ENCODE peak calls at places on chromosomes 4 and X, in eight cellular contexts. Q is glutamatergic neuron, U is type B pancreatic cell, O is nephron progenitor cell, L is ovary, M is GM12865, V is D721Med, W is fibroblast of the aortic adventitia. E is an unnamed sample.

GRCh38 chrX:87392369-87392768 is 125.2 kb upstream of the KLHL4 start:
- DNase-seq in Q (no peak), U (no peak), O (no peak), L (no peak), M (no peak), V (no peak), W (no peak), E (no peak)

GRCh38 chrX:15761564-15762191 is 23.6 kb downstream of the CA5B start:
- DNase-seq in Q (peak), U (no peak), O (peak), L (no peak), M (peak), V (no peak), W (peak), E (peak)

GRCh38 chr4:103361926-103362325 is 163.8 kb upstream of the CENPE start:
- DNase-seq in Q (no peak), U (no peak), O (no peak), L (no peak), M (no peak), V (no peak), W (no peak), E (no peak)

GRCh38 chr4:89660851-89661250 is 176.1 kb downstream of the SNCA start:
- DNase-seq in Q (no peak), U (no peak), O (no peak), L (no peak), M (no peak), V (no peak), W (no peak), E (no peak)

GRCh38 chr4:60579335-60579734 is 620.8 kb upstream of the ADGRL3 start:
- DNase-seq in Q (no peak), U (no peak), O (no peak), L (no peak), M (no peak), V (no peak), W (no peak), E (no peak)

GRCh38 chr4:47167391-47167790 is 136.0 kb downstream of the GABRB1 start:
- DNase-seq in Q (no peak), U (no peak), O (no peak), L (no peak), M (no peak), V (no peak), W (no peak), E (no peak)

GRCh38 chr4:15400911-15401671 is 26.7 kb upstream of the C1QTNF7 start:
- DNase-seq in Q (no peak), U (no peak), O (no peak), L (peak), M (peak), V (no peak), W (peak), E (no peak)

GRCh38 chrX:87525771-87526229 is 8.2 kb downstream of the KLHL4 start:
- DNase-seq in Q (no peak), U (no peak), O (no peak), L (no peak), M (no peak), V (no peak), W (peak), E (no peak)

GRCh38 chr4:63921561-63921960 is 487.7 kb downstream of the TECRL start:
- DNase-seq in Q (no peak), U (no peak), O (no peak), L (no peak), M (no peak), V (no peak), W (no peak), E (no peak)

GRCh38 chr4:56311299-56311975 is 75.9 kb downstream of the AASDH start:
- DNase-seq in Q (no peak), U (no peak), O (no peak), L (no peak), M (no peak), V (no peak), W (no peak), E (peak)

GRCh38 chr4:106738121-106738520 is 298.0 kb downstream of the DKK2 start:
- DNase-seq in Q (no peak), U (no peak), O (no peak), L (no peak), M (no peak), V (no peak), W (no peak), E (no peak)

GRCh38 chr4:110533940-110534339 is 58.0 kb downstream of the ENPEP start:
- DNase-seq in Q (no peak), U (no peak), O (no peak), L (no peak), M (peak), V (no peak), W (peak), E (no peak)

GRCh38 chrX:134469481-134469880 is 9.5 kb downstream of the HPRT1 start:
- DNase-seq in Q (no peak), U (no peak), O (no peak), L (no peak), M (no peak), V (no peak), W (peak), E (no peak)

GRCh38 chr4:128571747-128572146 is 237.8 kb upstream of the JADE1 start:
- DNase-seq in Q (no peak), U (no peak), O (no peak), L (peak), M (no peak), V (no peak), W (peak), E (no peak)

GRCh38 chrX:55738969-55739368 is 21.4 kb downstream of the RRAGB start:
- DNase-seq in Q (no peak), U (no peak), O (no peak), L (no peak), M (no peak), V (no peak), W (no peak), E (no peak)

GRCh38 chr4:81470456-81471327 is 1.0 kb downstream of the RASGEF1B start:
- DNase-seq in Q (peak), U (no peak), O (peak), L (no peak), M (no peak), V (no peak), W (no peak), E (no peak)

GRCh38 chrX:74195605-74196004 is 108.4 kb upstream of the ZCCHC13 start:
- DNase-seq in Q (no peak), U (no peak), O (no peak), L (no peak), M (no peak), V (no peak), W (no peak), E (no peak)

GRCh38 chr4:89161841-89162240 is 50.5 kb downstream of the TIGD2 start:
- DNase-seq in Q (no peak), U (no peak), O (no peak), L (no peak), M (no peak), V (no peak), W (peak), E (no peak)

GRCh38 chrX:119181491-119181890 is 53.9 kb upstream of the KIAA1210 start:
- DNase-seq in Q (no peak), U (no peak), O (no peak), L (no peak), M (no peak), V (no peak), W (peak), E (peak)

GRCh38 chr4:128942547-128942946 is 133.0 kb downstream of the JADE1 start:
- DNase-seq in Q (no peak), U (no peak), O (no peak), L (no peak), M (no peak), V (no peak), W (peak), E (no peak)

GRCh38 chrX:19257001-19257400 is 86.7 kb upstream of the PDHA1 start:
- DNase-seq in Q (no peak), U (no peak), O (no peak), L (no peak), M (no peak), V (no peak), W (no peak), E (no peak)

GRCh38 chrX:56788229-56788628 is 59.2 kb downstream of the NBDY start:
- DNase-seq in Q (no peak), U (no peak), O (no peak), L (peak), M (no peak), V (no peak), W (peak), E (no peak)

GRCh38 chr4:74365761-74366160 is 816 bp downstream of the EREG start:
- DNase-seq in Q (peak), U (no peak), O (peak), L (no peak), M (no peak), V (no peak), W (no peak), E (no peak)

GRCh38 chr4:74366367-74366891 is 1.5 kb downstream of the EREG start:
- DNase-seq in Q (no peak), U (no peak), O (no peak), L (no peak), M (peak), V (no peak), W (no peak), E (no peak)

GRCh38 chr4:74362347-74362746 is 2.6 kb upstream of the EREG start:
- DNase-seq in Q (no peak), U (no peak), O (no peak), L (no peak), M (no peak), V (no peak), W (no peak), E (no peak)

GRCh38 chr4:74367656-74368055 is 2.7 kb downstream of the EREG start:
- DNase-seq in Q (no peak), U (no peak), O (no peak), L (no peak), M (no peak), V (no peak), W (no peak), E (no peak)

GRCh38 chr4:74364649-74365491 is at the start of gene EREG:
- DNase-seq in Q (peak), U (peak), O (peak), L (no peak), M (peak), V (no peak), W (peak), E (peak)
- TF ChIP-seq CTCF in Q (no peak), U (no peak), O (no peak), L (no peak), M (no peak), V (no peak), W (no peak), E (no peak)

GRCh38 chr4:171651071-171651470 is 162.1 kb upstream of the GALNTL6 start:
- DNase-seq in Q (no peak), U (no peak), O (no peak), L (no peak), M (no peak), V (no peak), W (no peak), E (no peak)

GRCh38 chr4:171646984-171647383 is 166.2 kb upstream of the GALNTL6 start:
- DNase-seq in Q (no peak), U (no peak), O (no peak), L (no peak), M (no peak), V (no peak), W (no peak), E (no peak)

GRCh38 chr4:171648926-171649325 is 164.3 kb upstream of the GALNTL6 start:
- DNase-seq in Q (no peak), U (no peak), O (no peak), L (no peak), M (no peak), V (no peak), W (no peak), E (no peak)

GRCh38 chr4:171644430-171645057 is 168.7 kb upstream of the GALNTL6 start:
- DNase-seq in Q (no peak), U (no peak), O (no peak), L (no peak), M (peak), V (no peak), W (no peak), E (no peak)

GRCh38 chr4:171650543-171650942 is 162.7 kb upstream of the GALNTL6 start:
- DNase-seq in Q (peak), U (no peak), O (peak), L (no peak), M (peak), V (no peak), W (no peak), E (no peak)
- TF ChIP-seq CTCF in Q (peak), U (peak), O (peak), L (no peak), M (peak), V (peak), W (no peak), E (peak)

GRCh38 chr4:121069419-121069818 is 2.9 kb downstream of the NDNF start:
- DNase-seq in Q (no peak), U (no peak), O (no peak), L (no peak), M (no peak), V (no peak), W (no peak), E (no peak)

GRCh38 chr4:121070274-121070673 is 2.1 kb downstream of the NDNF start:
- DNase-seq in Q (peak), U (no peak), O (peak), L (peak), M (no peak), V (no peak), W (no peak), E (no peak)

GRCh38 chr4:121071640-121072037 is 696 bp downstream of the NDNF start:
- DNase-seq in Q (no peak), U (no peak), O (no peak), L (no peak), M (no peak), V (no peak), W (no peak), E (no peak)

GRCh38 chr4:121072080-121072835 is at the start of gene NDNF:
- DNase-seq in Q (peak), U (peak), O (peak), L (peak), M (peak), V (no peak), W (peak), E (no peak)

DNA sequence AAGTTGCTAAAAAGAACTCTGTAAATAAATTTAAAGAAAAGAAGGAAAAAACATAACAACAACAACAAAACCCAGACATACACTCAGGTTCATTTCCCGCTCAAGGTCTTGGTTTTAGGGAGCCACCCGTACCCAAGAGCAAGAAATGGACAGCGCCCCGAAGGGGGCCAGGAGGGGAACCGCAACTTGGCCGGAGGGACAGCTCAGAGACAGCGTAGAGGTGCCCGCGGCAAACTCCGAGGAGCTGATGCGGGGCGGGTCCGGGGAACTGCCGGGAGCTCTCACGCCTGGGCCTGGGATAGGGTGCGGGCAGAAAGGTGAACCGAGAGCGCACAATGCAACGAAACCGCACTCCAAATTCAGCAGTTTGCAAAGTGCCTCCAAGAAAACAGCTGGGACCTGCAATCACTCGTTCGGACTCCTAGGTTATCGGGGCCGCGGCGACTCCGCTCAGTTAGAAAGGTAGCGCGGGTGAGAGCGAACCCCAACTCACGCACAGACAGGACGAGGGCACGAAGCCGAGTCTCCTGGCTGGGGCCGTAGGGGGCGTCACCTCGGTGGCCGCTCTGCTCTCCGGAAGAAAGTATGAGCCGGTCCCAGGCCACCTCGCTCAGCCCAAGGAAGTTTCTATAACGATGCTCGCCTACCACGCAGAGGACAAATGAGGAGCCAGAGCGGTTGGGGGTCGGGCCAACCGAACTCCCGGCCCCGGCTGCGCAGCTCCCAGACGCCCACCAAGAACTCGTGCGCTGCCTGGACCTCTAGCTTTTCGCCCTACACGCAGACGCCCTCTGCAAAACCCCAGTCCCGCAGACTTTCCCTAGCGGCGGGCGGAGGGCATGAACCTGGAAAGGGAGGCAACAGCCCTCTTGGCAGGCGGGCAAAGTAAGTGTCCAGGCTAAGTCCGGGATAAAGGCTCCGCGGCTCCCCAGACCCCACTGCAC is 1.4 kb downstream of the NDNF start:
- DNase-seq in Q (peak), U (peak), O (peak), L (peak), M (no peak), V (no peak), W (peak), E (no peak)
- TF ChIP-seq CTCF in Q (peak), U (peak), O (peak), L (peak), M (peak), V (no peak), W (peak), E (peak)

GRCh38 chr4:9765091-9765490 is 16.3 kb upstream of the DRD5 start:
- DNase-seq in Q (peak), U (no peak), O (peak), L (no peak), M (peak), V (no peak), W (peak), E (no peak)
- TF ChIP-seq CTCF in Q (peak), U (peak), O (peak), L (no peak), M (peak), V (peak), W (no peak), E (peak)